ENCODE peak calls at places on chromosome 19, in nine cellular contexts. One of them, this sample, is unnamed.

GRCh38 chr19:18340990-18341868 is 831 bp downstream of the PGPEP1 start:
- DNase-seq in brain microvascular endothelial cell: no peak
- DNase-seq in pulmonary artery endothelial cell: no peak
- DNase-seq in iPS-NIHi11: peak
- DNase-seq in memory B cell: no peak
- DNase-seq in activated naive CD4-positive, alpha-beta T cell treated with anti-CD3 and anti-CD28 coated beads for 36 hours: peak
- DNase-seq in activated T-cell treated with anti-CD3 and anti-CD28 coated beads for 1 hour: peak
- DNase-seq in AML-193: peak
- DNase-seq in T-helper 2 cell: no peak
- DNase-seq in this sample: peak

GRCh38 chr19:4506449-4507149 is 11.7 kb downstream of the PLIN4 start:
- DNase-seq in brain microvascular endothelial cell: peak
- DNase-seq in pulmonary artery endothelial cell: peak
- DNase-seq in iPS-NIHi11: no peak
- DNase-seq in memory B cell: no peak
- DNase-seq in activated naive CD4-positive, alpha-beta T cell treated with anti-CD3 and anti-CD28 coated beads for 36 hours: peak
- DNase-seq in activated T-cell treated with anti-CD3 and anti-CD28 coated beads for 1 hour: no peak
- DNase-seq in AML-193: peak
- DNase-seq in T-helper 2 cell: no peak
- DNase-seq in this sample: peak

GRCh38 chr19:42555317-42555716 is 27.0 kb upstream of the CEACAM1 start:
- DNase-seq in brain microvascular endothelial cell: no peak
- DNase-seq in pulmonary artery endothelial cell: no peak
- DNase-seq in iPS-NIHi11: peak
- DNase-seq in memory B cell: no peak
- DNase-seq in activated naive CD4-positive, alpha-beta T cell treated with anti-CD3 and anti-CD28 coated beads for 36 hours: no peak
- DNase-seq in activated T-cell treated with anti-CD3 and anti-CD28 coated beads for 1 hour: no peak
- DNase-seq in AML-193: peak
- DNase-seq in T-helper 2 cell: no peak
- DNase-seq in this sample: no peak

GRCh38 chr19:34484328-34484727 is 2.8 kb downstream of the WTIP start:
- DNase-seq in brain microvascular endothelial cell: no peak
- DNase-seq in pulmonary artery endothelial cell: no peak
- DNase-seq in iPS-NIHi11: no peak
- DNase-seq in memory B cell: no peak
- DNase-seq in activated naive CD4-positive, alpha-beta T cell treated with anti-CD3 and anti-CD28 coated beads for 36 hours: no peak
- DNase-seq in activated T-cell treated with anti-CD3 and anti-CD28 coated beads for 1 hour: no peak
- DNase-seq in AML-193: no peak
- DNase-seq in T-helper 2 cell: no peak
- DNase-seq in this sample: no peak

GRCh38 chr19:50377051-50377441 is 789 bp downstream of the NR1H2 start:
- DNase-seq in brain microvascular endothelial cell: no peak
- DNase-seq in pulmonary artery endothelial cell: no peak
- DNase-seq in iPS-NIHi11: peak
- DNase-seq in memory B cell: peak
- DNase-seq in activated naive CD4-positive, alpha-beta T cell treated with anti-CD3 and anti-CD28 coated beads for 36 hours: peak
- DNase-seq in activated T-cell treated with anti-CD3 and anti-CD28 coated beads for 1 hour: peak
- DNase-seq in AML-193: no peak
- DNase-seq in T-helper 2 cell: peak
- DNase-seq in this sample: no peak

GRCh38 chr19:45500918-45501729 is 2.9 kb downstream of the PPM1N start:
- DNase-seq in brain microvascular endothelial cell: no peak
- DNase-seq in pulmonary artery endothelial cell: no peak
- DNase-seq in iPS-NIHi11: no peak
- DNase-seq in memory B cell: no peak
- DNase-seq in activated naive CD4-positive, alpha-beta T cell treated with anti-CD3 and anti-CD28 coated beads for 36 hours: no peak
- DNase-seq in activated T-cell treated with anti-CD3 and anti-CD28 coated beads for 1 hour: no peak
- DNase-seq in AML-193: no peak
- DNase-seq in T-helper 2 cell: no peak
- DNase-seq in this sample: no peak

GRCh38 chr19:2616741-2617392 is 85.6 kb downstream of the GNG7 start:
- DNase-seq in brain microvascular endothelial cell: no peak
- DNase-seq in pulmonary artery endothelial cell: no peak
- DNase-seq in iPS-NIHi11: no peak
- DNase-seq in memory B cell: no peak
- DNase-seq in activated naive CD4-positive, alpha-beta T cell treated with anti-CD3 and anti-CD28 coated beads for 36 hours: peak
- DNase-seq in activated T-cell treated with anti-CD3 and anti-CD28 coated beads for 1 hour: no peak
- DNase-seq in AML-193: peak
- DNase-seq in T-helper 2 cell: no peak
- DNase-seq in this sample: no peak

GRCh38 chr19:13091400-13092161 is 11.1 kb downstream of the LYL1 start:
- DNase-seq in brain microvascular endothelial cell: peak
- DNase-seq in pulmonary artery endothelial cell: peak
- DNase-seq in iPS-NIHi11: peak
- DNase-seq in memory B cell: no peak
- DNase-seq in activated naive CD4-positive, alpha-beta T cell treated with anti-CD3 and anti-CD28 coated beads for 36 hours: no peak
- DNase-seq in activated T-cell treated with anti-CD3 and anti-CD28 coated beads for 1 hour: no peak
- DNase-seq in AML-193: no peak
- DNase-seq in T-helper 2 cell: no peak
- DNase-seq in this sample: no peak

GRCh38 chr19:10780368-10780767 is 55.6 kb downstream of the TMED1 start:
- DNase-seq in brain microvascular endothelial cell: peak
- DNase-seq in pulmonary artery endothelial cell: peak
- DNase-seq in iPS-NIHi11: no peak
- DNase-seq in memory B cell: no peak
- DNase-seq in activated naive CD4-positive, alpha-beta T cell treated with anti-CD3 and anti-CD28 coated beads for 36 hours: no peak
- DNase-seq in activated T-cell treated with anti-CD3 and anti-CD28 coated beads for 1 hour: no peak
- DNase-seq in AML-193: peak
- DNase-seq in T-helper 2 cell: no peak
- DNase-seq in this sample: peak

GRCh38 chr19:30670011-30670329 is 297.8 kb downstream of the ZNF536 start:
- DNase-seq in brain microvascular endothelial cell: no peak
- DNase-seq in pulmonary artery endothelial cell: no peak
- DNase-seq in iPS-NIHi11: no peak
- DNase-seq in memory B cell: no peak
- DNase-seq in activated naive CD4-positive, alpha-beta T cell treated with anti-CD3 and anti-CD28 coated beads for 36 hours: no peak
- DNase-seq in activated T-cell treated with anti-CD3 and anti-CD28 coated beads for 1 hour: no peak
- DNase-seq in AML-193: no peak
- DNase-seq in T-helper 2 cell: no peak
- DNase-seq in this sample: no peak

GRCh38 chr19:8333771-8334457 is 9.1 kb downstream of the KANK3 start:
- DNase-seq in brain microvascular endothelial cell: no peak
- DNase-seq in pulmonary artery endothelial cell: no peak
- DNase-seq in iPS-NIHi11: peak
- DNase-seq in memory B cell: no peak
- DNase-seq in activated naive CD4-positive, alpha-beta T cell treated with anti-CD3 and anti-CD28 coated beads for 36 hours: no peak
- DNase-seq in activated T-cell treated with anti-CD3 and anti-CD28 coated beads for 1 hour: no peak
- DNase-seq in AML-193: no peak
- DNase-seq in T-helper 2 cell: no peak
- DNase-seq in this sample: no peak

GRCh38 chr19:43329989-43330388 is 23.5 kb upstream of the CD177 start:
- DNase-seq in brain microvascular endothelial cell: no peak
- DNase-seq in pulmonary artery endothelial cell: no peak
- DNase-seq in iPS-NIHi11: no peak
- DNase-seq in memory B cell: no peak
- DNase-seq in activated naive CD4-positive, alpha-beta T cell treated with anti-CD3 and anti-CD28 coated beads for 36 hours: no peak
- DNase-seq in activated T-cell treated with anti-CD3 and anti-CD28 coated beads for 1 hour: no peak
- DNase-seq in AML-193: no peak
- DNase-seq in T-helper 2 cell: no peak
- DNase-seq in this sample: no peak

GRCh38 chr19:14562660-14563589 is 8.9 kb downstream of the NDUFB7 start:
- DNase-seq in brain microvascular endothelial cell: no peak
- DNase-seq in pulmonary artery endothelial cell: no peak
- DNase-seq in iPS-NIHi11: no peak
- DNase-seq in memory B cell: no peak
- DNase-seq in activated naive CD4-positive, alpha-beta T cell treated with anti-CD3 and anti-CD28 coated beads for 36 hours: no peak
- DNase-seq in activated T-cell treated with anti-CD3 and anti-CD28 coated beads for 1 hour: no peak
- DNase-seq in AML-193: no peak
- DNase-seq in T-helper 2 cell: no peak
- DNase-seq in this sample: no peak

GRCh38 chr19:7917292-7918061 is 2.7 kb upstream of the SNAPC2 start:
- DNase-seq in brain microvascular endothelial cell: peak
- DNase-seq in pulmonary artery endothelial cell: no peak
- DNase-seq in iPS-NIHi11: peak
- DNase-seq in memory B cell: peak
- DNase-seq in activated naive CD4-positive, alpha-beta T cell treated with anti-CD3 and anti-CD28 coated beads for 36 hours: peak
- DNase-seq in activated T-cell treated with anti-CD3 and anti-CD28 coated beads for 1 hour: peak
- DNase-seq in AML-193: peak
- DNase-seq in T-helper 2 cell: no peak
- DNase-seq in this sample: peak

GRCh38 chr19:43610493-43610892 is 1.4 kb upstream of the SRRM5 start:
- DNase-seq in brain microvascular endothelial cell: peak
- DNase-seq in pulmonary artery endothelial cell: no peak
- DNase-seq in iPS-NIHi11: no peak
- DNase-seq in memory B cell: no peak
- DNase-seq in activated naive CD4-positive, alpha-beta T cell treated with anti-CD3 and anti-CD28 coated beads for 36 hours: no peak
- DNase-seq in activated T-cell treated with anti-CD3 and anti-CD28 coated beads for 1 hour: no peak
- DNase-seq in AML-193: no peak
- DNase-seq in T-helper 2 cell: no peak
- DNase-seq in this sample: no peak

GRCh38 chr19:5035817-5036732 is 67.2 kb downstream of the KDM4B start:
- DNase-seq in brain microvascular endothelial cell: no peak
- DNase-seq in pulmonary artery endothelial cell: no peak
- DNase-seq in iPS-NIHi11: no peak
- DNase-seq in memory B cell: no peak
- DNase-seq in activated naive CD4-positive, alpha-beta T cell treated with anti-CD3 and anti-CD28 coated beads for 36 hours: no peak
- DNase-seq in activated T-cell treated with anti-CD3 and anti-CD28 coated beads for 1 hour: no peak
- DNase-seq in AML-193: no peak
- DNase-seq in T-helper 2 cell: no peak
- DNase-seq in this sample: no peak

GRCh38 chr19:2455481-2456300 is 1.1 kb downstream of the LMNB2 start:
- DNase-seq in brain microvascular endothelial cell: no peak
- DNase-seq in pulmonary artery endothelial cell: no peak
- DNase-seq in iPS-NIHi11: peak
- DNase-seq in memory B cell: peak
- DNase-seq in activated naive CD4-positive, alpha-beta T cell treated with anti-CD3 and anti-CD28 coated beads for 36 hours: peak
- DNase-seq in activated T-cell treated with anti-CD3 and anti-CD28 coated beads for 1 hour: no peak
- DNase-seq in AML-193: no peak
- DNase-seq in T-helper 2 cell: peak
- DNase-seq in this sample: peak

GRCh38 chr19:47643281-47643680 is 34.3 kb downstream of the BICRA start:
- DNase-seq in brain microvascular endothelial cell: no peak
- DNase-seq in pulmonary artery endothelial cell: no peak
- DNase-seq in iPS-NIHi11: no peak
- DNase-seq in memory B cell: no peak
- DNase-seq in activated naive CD4-positive, alpha-beta T cell treated with anti-CD3 and anti-CD28 coated beads for 36 hours: no peak
- DNase-seq in activated T-cell treated with anti-CD3 and anti-CD28 coated beads for 1 hour: no peak
- DNase-seq in AML-193: no peak
- DNase-seq in T-helper 2 cell: no peak
- DNase-seq in this sample: no peak

GRCh38 chr19:45641274-45642105 is 2.3 kb upstream of the EML2 start:
- DNase-seq in brain microvascular endothelial cell: peak
- DNase-seq in pulmonary artery endothelial cell: no peak
- DNase-seq in iPS-NIHi11: peak
- DNase-seq in memory B cell: peak
- DNase-seq in activated naive CD4-positive, alpha-beta T cell treated with anti-CD3 and anti-CD28 coated beads for 36 hours: peak
- DNase-seq in activated T-cell treated with anti-CD3 and anti-CD28 coated beads for 1 hour: peak
- DNase-seq in AML-193: peak
- DNase-seq in T-helper 2 cell: peak
- DNase-seq in this sample: peak

GRCh38 chr19:3775374-3775711 is 3.3 kb upstream of the RAX2 start:
- DNase-seq in brain microvascular endothelial cell: no peak
- DNase-seq in pulmonary artery endothelial cell: no peak
- DNase-seq in iPS-NIHi11: no peak
- DNase-seq in memory B cell: no peak
- DNase-seq in activated naive CD4-positive, alpha-beta T cell treated with anti-CD3 and anti-CD28 coated beads for 36 hours: no peak
- DNase-seq in activated T-cell treated with anti-CD3 and anti-CD28 coated beads for 1 hour: no peak
- DNase-seq in AML-193: no peak
- DNase-seq in T-helper 2 cell: no peak
- DNase-seq in this sample: no peak

GRCh38 chr19:13154241-13154778 is 4.1 kb downstream of the IER2 start:
- DNase-seq in brain microvascular endothelial cell: peak
- DNase-seq in pulmonary artery endothelial cell: no peak
- DNase-seq in iPS-NIHi11: no peak
- DNase-seq in memory B cell: peak
- DNase-seq in activated naive CD4-positive, alpha-beta T cell treated with anti-CD3 and anti-CD28 coated beads for 36 hours: peak
- DNase-seq in activated T-cell treated with anti-CD3 and anti-CD28 coated beads for 1 hour: peak
- DNase-seq in AML-193: peak
- DNase-seq in T-helper 2 cell: no peak
- DNase-seq in this sample: peak

GRCh38 chr19:46218160-46218559 is 11.4 kb upstream of the IGFL1 start:
- DNase-seq in brain microvascular endothelial cell: no peak
- DNase-seq in pulmonary artery endothelial cell: no peak
- DNase-seq in iPS-NIHi11: peak
- DNase-seq in memory B cell: no peak
- DNase-seq in activated naive CD4-positive, alpha-beta T cell treated with anti-CD3 and anti-CD28 coated beads for 36 hours: peak
- DNase-seq in activated T-cell treated with anti-CD3 and anti-CD28 coated beads for 1 hour: no peak
- DNase-seq in AML-193: peak
- DNase-seq in T-helper 2 cell: no peak
- DNase-seq in this sample: peak

GRCh38 chr19:48752511-48753365 is at the start of gene FUT1:
- DNase-seq in brain microvascular endothelial cell: no peak
- DNase-seq in pulmonary artery endothelial cell: no peak
- DNase-seq in iPS-NIHi11: peak
- DNase-seq in memory B cell: no peak
- DNase-seq in activated naive CD4-positive, alpha-beta T cell treated with anti-CD3 and anti-CD28 coated beads for 36 hours: peak
- DNase-seq in activated T-cell treated with anti-CD3 and anti-CD28 coated beads for 1 hour: no peak
- DNase-seq in AML-193: no peak
- DNase-seq in T-helper 2 cell: no peak
- DNase-seq in this sample: peak

GRCh38 chr19:13206581-13206980 is 56.4 kb downstream of the IER2 start:
- DNase-seq in brain microvascular endothelial cell: no peak
- DNase-seq in pulmonary artery endothelial cell: no peak
- DNase-seq in iPS-NIHi11: no peak
- DNase-seq in memory B cell: no peak
- DNase-seq in activated naive CD4-positive, alpha-beta T cell treated with anti-CD3 and anti-CD28 coated beads for 36 hours: no peak
- DNase-seq in activated T-cell treated with anti-CD3 and anti-CD28 coated beads for 1 hour: no peak
- DNase-seq in AML-193: no peak
- DNase-seq in T-helper 2 cell: no peak
- DNase-seq in this sample: no peak

GRCh38 chr19:35171730-35172129 is 17.2 kb downstream of the FXYD5 start:
- DNase-seq in brain microvascular endothelial cell: no peak
- DNase-seq in pulmonary artery endothelial cell: no peak
- DNase-seq in iPS-NIHi11: no peak
- DNase-seq in memory B cell: no peak
- DNase-seq in activated naive CD4-positive, alpha-beta T cell treated with anti-CD3 and anti-CD28 coated beads for 36 hours: no peak
- DNase-seq in activated T-cell treated with anti-CD3 and anti-CD28 coated beads for 1 hour: no peak
- DNase-seq in AML-193: no peak
- DNase-seq in T-helper 2 cell: no peak
- DNase-seq in this sample: no peak

GRCh38 chr19:18287836-18288772 is 6.7 kb upstream of the JUND start:
- DNase-seq in brain microvascular endothelial cell: no peak
- DNase-seq in pulmonary artery endothelial cell: no peak
- DNase-seq in iPS-NIHi11: peak
- DNase-seq in memory B cell: no peak
- DNase-seq in activated naive CD4-positive, alpha-beta T cell treated with anti-CD3 and anti-CD28 coated beads for 36 hours: no peak
- DNase-seq in activated T-cell treated with anti-CD3 and anti-CD28 coated beads for 1 hour: no peak
- DNase-seq in AML-193: no peak
- DNase-seq in T-helper 2 cell: no peak
- DNase-seq in this sample: no peak

GRCh38 chr19:1223018-1223855 is 14.6 kb downstream of the CBARP start:
- DNase-seq in brain microvascular endothelial cell: no peak
- DNase-seq in pulmonary artery endothelial cell: no peak
- DNase-seq in iPS-NIHi11: peak
- DNase-seq in memory B cell: no peak
- DNase-seq in activated naive CD4-positive, alpha-beta T cell treated with anti-CD3 and anti-CD28 coated beads for 36 hours: peak
- DNase-seq in activated T-cell treated with anti-CD3 and anti-CD28 coated beads for 1 hour: no peak
- DNase-seq in AML-193: no peak
- DNase-seq in T-helper 2 cell: no peak
- DNase-seq in this sample: peak

GRCh38 chr19:18650468-18651001 is 13.7 kb downstream of the KLHL26 start:
- DNase-seq in brain microvascular endothelial cell: peak
- DNase-seq in pulmonary artery endothelial cell: no peak
- DNase-seq in iPS-NIHi11: peak
- DNase-seq in memory B cell: no peak
- DNase-seq in activated naive CD4-positive, alpha-beta T cell treated with anti-CD3 and anti-CD28 coated beads for 36 hours: no peak
- DNase-seq in activated T-cell treated with anti-CD3 and anti-CD28 coated beads for 1 hour: no peak
- DNase-seq in AML-193: no peak
- DNase-seq in T-helper 2 cell: no peak
- DNase-seq in this sample: peak

GRCh38 chr19:54164369-54165068 is 5.0 kb upstream of the LENG1 start:
- DNase-seq in brain microvascular endothelial cell: no peak
- DNase-seq in pulmonary artery endothelial cell: peak
- DNase-seq in iPS-NIHi11: peak
- DNase-seq in memory B cell: no peak
- DNase-seq in activated naive CD4-positive, alpha-beta T cell treated with anti-CD3 and anti-CD28 coated beads for 36 hours: peak
- DNase-seq in activated T-cell treated with anti-CD3 and anti-CD28 coated beads for 1 hour: peak
- DNase-seq in AML-193: no peak
- DNase-seq in T-helper 2 cell: no peak
- DNase-seq in this sample: peak

GRCh38 chr19:46824887-46825730 is 25.5 kb downstream of the AP2S1 start:
- DNase-seq in brain microvascular endothelial cell: no peak
- DNase-seq in pulmonary artery endothelial cell: no peak
- DNase-seq in iPS-NIHi11: no peak
- DNase-seq in memory B cell: no peak
- DNase-seq in activated naive CD4-positive, alpha-beta T cell treated with anti-CD3 and anti-CD28 coated beads for 36 hours: peak
- DNase-seq in activated T-cell treated with anti-CD3 and anti-CD28 coated beads for 1 hour: no peak
- DNase-seq in AML-193: peak
- DNase-seq in T-helper 2 cell: no peak
- DNase-seq in this sample: no peak

GRCh38 chr19:35293733-35294309 is 1.9 kb downstream of the MAG start:
- DNase-seq in brain microvascular endothelial cell: no peak
- DNase-seq in pulmonary artery endothelial cell: no peak
- DNase-seq in iPS-NIHi11: no peak
- DNase-seq in memory B cell: no peak
- DNase-seq in activated naive CD4-positive, alpha-beta T cell treated with anti-CD3 and anti-CD28 coated beads for 36 hours: no peak
- DNase-seq in activated T-cell treated with anti-CD3 and anti-CD28 coated beads for 1 hour: no peak
- DNase-seq in AML-193: no peak
- DNase-seq in T-helper 2 cell: no peak
- DNase-seq in this sample: no peak